ENCODE peak calls at places on chromosomes 13 and 19, in six cellular contexts. One of them, this sample, is unnamed.
A peak's percentile ranks its signal among the peaks of the same experiment; 100 is the strongest.

GRCh38 chr13:77583551-77583950 is 48.0 kb downstream of the SCEL start:
- DNase-seq in H1: no peak
- DNase-seq in fibroblast of lung: no peak
- DNase-seq in PC-3: no peak
- DNase-seq in K562: no peak
- DNase-seq in GM23338: no peak
- DNase-seq in this sample: no peak

GRCh38 chr13:77507931-77508776 is 27.4 kb upstream of the SCEL start:
- DNase-seq in GM23338: no peak
- DNase-seq in PC-3: peak; percentile 92
- DNase-seq in H1: no peak
- DNase-seq in fibroblast of lung: peak; percentile 87
- DNase-seq in K562: no peak
- DNase-seq in this sample: peak; percentile 96

GRCh38 chr13:43134896-43135295 is 111.5 kb downstream of the DNAJC15 start:
- DNase-seq in H1: no peak
- DNase-seq in fibroblast of lung: no peak
- DNase-seq in GM23338: no peak
- DNase-seq in PC-3: no peak
- DNase-seq in K562: no peak
- DNase-seq in this sample: no peak

GRCh38 chr19:2461751-2462634 is 5.2 kb upstream of the LMNB2 start:
- DNase-seq in GM23338: peak; percentile 80
- DNase-seq in K562: peak; percentile 48
- DNase-seq in H1: peak; percentile 82
- DNase-seq in PC-3: peak; percentile 81
- DNase-seq in fibroblast of lung: peak; percentile 49
- DNase-seq in this sample: no peak

GRCh38 chr13:46210362-46211083 is 1.2 kb upstream of the LRRC63 start:
- DNase-seq in fibroblast of lung: no peak
- DNase-seq in GM23338: no peak
- DNase-seq in PC-3: peak; percentile 4
- DNase-seq in K562: no peak
- DNase-seq in H1: no peak
- DNase-seq in this sample: no peak

GRCh38 chr19:3404324-3405260 is 38.2 kb downstream of the NFIC start:
- DNase-seq in PC-3: no peak
- DNase-seq in K562: no peak
- DNase-seq in GM23338: peak; percentile 56
- DNase-seq in fibroblast of lung: peak; percentile 94
- DNase-seq in H1: no peak
- DNase-seq in this sample: no peak

GRCh38 chr19:54482889-54483288 is 9.8 kb upstream of the CDC42EP5 start:
- DNase-seq in K562: no peak
- DNase-seq in PC-3: no peak
- DNase-seq in H1: no peak
- DNase-seq in fibroblast of lung: no peak
- DNase-seq in GM23338: no peak
- DNase-seq in this sample: peak; percentile 31

GRCh38 chr19:35522745-35523327 is 5.3 kb downstream of the SBSN start:
- DNase-seq in GM23338: no peak
- DNase-seq in fibroblast of lung: no peak
- DNase-seq in H1: no peak
- DNase-seq in PC-3: no peak
- DNase-seq in K562: no peak
- DNase-seq in this sample: no peak

GRCh38 chr19:35869327-35870123 is 1.2 kb downstream of the APLP1 start:
- DNase-seq in fibroblast of lung: peak; percentile 42
- DNase-seq in K562: peak; percentile 89
- DNase-seq in GM23338: peak; percentile 99
- DNase-seq in PC-3: peak; percentile 81
- DNase-seq in H1: peak; percentile 94
- DNase-seq in this sample: peak; percentile 38

GRCh38 chr13:52846567-52847321 is 1.7 kb downstream of the PCDH8 start:
- DNase-seq in K562: no peak
- DNase-seq in GM23338: peak; percentile 91
- DNase-seq in H1: peak; percentile 96
- DNase-seq in fibroblast of lung: peak; percentile 7
- DNase-seq in PC-3: no peak
- DNase-seq in this sample: no peak

GRCh38 chr19:11480081-11480926 is 542 bp downstream of the ELAVL3 start:
- DNase-seq in fibroblast of lung: no peak
- DNase-seq in PC-3: no peak
- DNase-seq in GM23338: peak; percentile 46
- DNase-seq in K562: no peak
- DNase-seq in H1: no peak
- DNase-seq in this sample: no peak

GRCh38 chr13:39602614-39603366 is at the start of gene LHFPL6:
- DNase-seq in fibroblast of lung: peak; percentile 80
- DNase-seq in K562: no peak
- DNase-seq in H1: peak; percentile 85
- DNase-seq in GM23338: peak; percentile 88
- DNase-seq in PC-3: peak; percentile 63
- DNase-seq in this sample: peak; percentile 67

GRCh38 chr13:91346848-91347211 is 657 bp upstream of the MIR17HG start:
- DNase-seq in K562: peak; percentile 77
- DNase-seq in GM23338: peak; percentile 34
- DNase-seq in PC-3: peak; percentile 13
- DNase-seq in fibroblast of lung: no peak
- DNase-seq in H1: no peak
- DNase-seq in this sample: no peak

GRCh38 chr19:1068111-1069001 is 1.4 kb downstream of the ARHGAP45 start:
- DNase-seq in GM23338: no peak
- DNase-seq in H1: peak; percentile 42
- DNase-seq in K562: no peak
- DNase-seq in PC-3: no peak
- DNase-seq in fibroblast of lung: no peak
- DNase-seq in this sample: no peak

GRCh38 chr19:2477141-2477710 is 1.3 kb downstream of the GADD45B start:
- DNase-seq in GM23338: no peak
- DNase-seq in K562: no peak
- DNase-seq in fibroblast of lung: no peak
- DNase-seq in H1: peak; percentile 63
- DNase-seq in PC-3: peak; percentile 50
- DNase-seq in this sample: peak; percentile 52

GRCh38 chr19:15015946-15016542 is 33.2 kb upstream of the CASP14 start:
- DNase-seq in K562: peak; percentile 61
- DNase-seq in H1: no peak
- DNase-seq in PC-3: peak; percentile 42
- DNase-seq in GM23338: peak; percentile 74
- DNase-seq in fibroblast of lung: no peak
- DNase-seq in this sample: peak; percentile 49

GRCh38 chr13:44368062-44368591 is 5.5 kb upstream of the SERP2 start:
- DNase-seq in H1: no peak
- DNase-seq in K562: peak; percentile 38
- DNase-seq in PC-3: no peak
- DNase-seq in GM23338: no peak
- DNase-seq in fibroblast of lung: peak; percentile 66
- DNase-seq in this sample: no peak

GRCh38 chr13:79749985-79750551 is 269.1 kb downstream of the NDFIP2 start:
- DNase-seq in H1: no peak
- DNase-seq in fibroblast of lung: peak; percentile 81
- DNase-seq in GM23338: peak; percentile 56
- DNase-seq in PC-3: peak; percentile 28
- DNase-seq in K562: no peak
- DNase-seq in this sample: peak; percentile 54

GRCh38 chr13:27379694-27380596 is 44.5 kb upstream of the GTF3A start:
- DNase-seq in PC-3: peak; percentile 76
- DNase-seq in GM23338: peak; percentile 91
- DNase-seq in H1: peak; percentile 95
- DNase-seq in K562: peak; percentile 66
- DNase-seq in fibroblast of lung: no peak
- DNase-seq in this sample: peak; percentile 55

GRCh38 chr19:37691881-37692504 is 27.6 kb downstream of the ZNF607 start:
- DNase-seq in PC-3: no peak
- DNase-seq in K562: peak; percentile 67
- DNase-seq in H1: peak; percentile 86
- DNase-seq in fibroblast of lung: peak; percentile 95
- DNase-seq in GM23338: peak; percentile 93
- DNase-seq in this sample: peak; percentile 43

GRCh38 chr13:33340631-33341030 is 55.1 kb upstream of the STARD13 start:
- DNase-seq in H1: no peak
- DNase-seq in fibroblast of lung: peak; percentile 58
- DNase-seq in GM23338: no peak
- DNase-seq in PC-3: no peak
- DNase-seq in K562: no peak
- DNase-seq in this sample: peak; percentile 40

GRCh38 chr13:57865600-57866294 is 234.2 kb downstream of the PCDH17 start:
- DNase-seq in fibroblast of lung: no peak
- DNase-seq in K562: no peak
- DNase-seq in GM23338: no peak
- DNase-seq in H1: no peak
- DNase-seq in PC-3: no peak
- DNase-seq in this sample: peak; percentile 37

GRCh38 chr19:46217476-46217875 is 12.1 kb upstream of the IGFL1 start:
- DNase-seq in fibroblast of lung: no peak
- DNase-seq in H1: no peak
- DNase-seq in GM23338: no peak
- DNase-seq in PC-3: no peak
- DNase-seq in K562: no peak
- DNase-seq in this sample: no peak

GRCh38 chr19:9917322-9917721 is 19.0 kb downstream of the OLFM2 start:
- DNase-seq in fibroblast of lung: peak; percentile 43
- DNase-seq in GM23338: peak; percentile 91
- DNase-seq in K562: peak; percentile 90
- DNase-seq in PC-3: peak; percentile 85
- DNase-seq in H1: no peak
- DNase-seq in this sample: no peak

GRCh38 chr19:48822514-48822913 is 11.7 kb upstream of the BCAT2 start:
- DNase-seq in H1: no peak
- DNase-seq in fibroblast of lung: no peak
- DNase-seq in K562: no peak
- DNase-seq in GM23338: no peak
- DNase-seq in PC-3: no peak
- DNase-seq in this sample: no peak

DNA sequence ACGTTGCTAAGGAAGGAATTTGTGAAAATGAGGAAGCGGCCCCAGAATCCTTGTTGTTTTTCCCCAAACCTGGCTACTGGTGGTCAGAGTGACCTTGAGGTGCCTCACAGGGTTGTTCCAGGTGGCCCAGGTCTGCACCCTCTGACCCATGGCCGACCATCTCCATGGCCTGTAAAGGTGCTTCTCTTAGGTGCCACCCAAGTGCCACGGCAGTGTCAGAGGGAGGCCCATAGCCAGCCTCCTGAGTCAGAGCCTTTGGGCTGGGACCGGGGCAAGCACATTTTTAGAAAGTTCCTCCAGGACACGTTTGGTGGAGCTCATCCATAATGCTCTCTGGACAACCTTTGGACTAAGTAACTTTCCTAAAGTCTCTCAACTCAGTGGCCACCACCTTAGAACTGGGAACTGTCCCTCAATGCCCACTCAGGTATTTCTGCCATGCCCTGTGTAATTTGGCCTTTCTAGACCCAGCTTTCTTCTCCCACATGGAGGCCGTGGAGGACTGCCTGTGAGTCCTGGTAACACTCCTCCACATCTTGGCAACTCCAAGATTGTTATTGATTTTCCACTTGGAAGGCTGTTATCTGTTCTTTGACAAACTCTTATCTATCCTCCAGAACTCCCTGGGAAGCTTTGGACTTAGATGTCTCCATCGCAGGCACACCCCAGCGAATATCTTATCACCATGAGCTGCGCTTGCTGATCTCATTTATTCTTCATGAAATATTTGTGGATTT is 84.1 kb upstream of the IRS2 start:
- DNase-seq in K562: no peak
- DNase-seq in fibroblast of lung: no peak
- DNase-seq in H1: no peak
- DNase-seq in PC-3: no peak
- DNase-seq in GM23338: no peak
- DNase-seq in this sample: no peak
- H3K4me3 ChIP-seq in K562: no peak overlapping the region
- H3K4me3 ChIP-seq in fibroblast of lung: peak overlapping the region; percentile 35
- H3K4me3 ChIP-seq in H1: no peak overlapping the region
- H3K4me3 ChIP-seq in PC-3: no peak overlapping the region
- H3K4me3 ChIP-seq in GM23338: no peak overlapping the region
- H3K4me3 ChIP-seq in this sample: peak overlapping the region; percentile 54

DNA sequence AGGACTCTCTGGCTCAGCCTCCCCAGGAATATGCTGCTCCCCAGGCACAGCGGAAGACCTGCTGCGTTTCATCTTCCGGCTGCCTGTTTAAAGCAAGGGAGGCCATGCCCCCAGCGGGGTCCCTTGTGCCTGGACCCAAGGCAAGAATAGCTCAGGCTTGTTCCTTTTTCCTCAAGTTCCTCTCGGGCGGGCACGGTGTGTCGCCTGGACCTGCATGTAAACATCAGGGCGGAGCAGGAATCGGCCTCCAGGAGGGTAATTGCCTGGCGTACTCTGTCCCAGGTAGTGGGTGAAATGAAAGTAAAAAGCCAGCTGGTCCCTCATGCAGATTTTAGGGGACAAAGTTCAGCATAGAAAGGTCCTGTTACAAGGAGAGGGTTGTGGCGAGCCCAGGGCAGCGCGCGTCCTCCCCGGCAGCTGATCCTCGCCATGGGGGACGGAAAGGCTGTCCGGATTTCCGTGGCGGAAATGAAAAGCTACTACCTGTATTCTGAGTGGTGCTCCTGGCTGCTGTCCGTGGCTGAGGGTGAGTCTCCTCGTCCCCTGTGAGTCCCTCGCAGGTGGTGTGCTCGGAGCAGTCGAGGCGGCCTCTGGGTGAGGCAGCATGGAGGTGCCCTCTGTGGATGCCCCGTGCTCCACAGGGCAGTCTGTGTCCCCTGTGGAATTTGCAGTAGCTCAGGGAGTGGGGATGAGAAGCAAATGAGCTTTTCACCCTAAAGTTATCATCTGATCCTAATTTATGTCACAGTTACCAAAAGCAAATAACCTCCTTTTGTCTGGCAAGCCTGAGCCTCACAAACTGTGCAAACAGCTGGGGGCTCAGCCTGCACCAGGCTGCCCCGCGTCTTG is 16.2 kb downstream of the MCF2L start:
- DNase-seq in PC-3: no peak
- DNase-seq in fibroblast of lung: no peak
- DNase-seq in H1: no peak
- DNase-seq in GM23338: no peak
- DNase-seq in K562: no peak
- DNase-seq in this sample: no peak
- H2AFZ ChIP-seq in PC-3: no peak overlapping the region
- H2AFZ ChIP-seq in fibroblast of lung: no peak overlapping the region
- H2AFZ ChIP-seq in H1: no peak overlapping the region
- H2AFZ ChIP-seq in GM23338: no peak overlapping the region
- H2AFZ ChIP-seq in K562: no peak overlapping the region
- H2AFZ ChIP-seq in this sample: no peak overlapping the region

GRCh38 chr13:75635101-75635620 is 969 bp upstream of the LMO7 start:
- DNase-seq in H1: no peak
- DNase-seq in fibroblast of lung: no peak
- DNase-seq in K562: no peak
- DNase-seq in GM23338: peak; percentile 41
- DNase-seq in PC-3: no peak
- DNase-seq in this sample: no peak
- TF ChIP-seq EZH2 in H1: no peak
- TF ChIP-seq EZH2 in fibroblast of lung: no peak
- TF ChIP-seq EZH2 in K562: no peak
- TF ChIP-seq EZH2 in GM23338: no peak
- TF ChIP-seq EZH2 in PC-3: no peak
- TF ChIP-seq EZH2 in this sample: no peak

DNA sequence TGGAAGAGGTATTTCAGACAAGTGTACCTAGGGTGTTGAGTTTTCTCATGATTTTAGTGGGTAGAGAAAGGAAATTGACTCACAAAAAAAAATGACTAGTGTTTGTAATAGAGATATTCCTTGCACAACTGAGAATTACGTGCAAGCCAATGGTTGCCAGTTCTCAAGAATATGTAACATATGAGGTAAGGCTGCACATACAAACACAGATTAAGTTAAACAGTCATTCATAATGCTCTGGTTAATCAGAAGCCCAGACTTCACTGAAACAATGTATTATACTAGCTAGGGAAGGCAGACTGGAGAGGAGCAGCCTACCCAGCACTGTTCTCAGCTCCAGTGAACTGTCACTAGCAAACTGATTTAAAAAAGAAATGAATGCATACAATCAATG is 418.3 kb downstream of the DIAPH3 start:
- DNase-seq in GM23338: no peak
- DNase-seq in K562: no peak
- DNase-seq in H1: no peak
- DNase-seq in fibroblast of lung: peak; percentile 57
- DNase-seq in PC-3: no peak
- DNase-seq in this sample: no peak
- H3K4me3 ChIP-seq in GM23338: no peak overlapping the region
- H3K4me3 ChIP-seq in K562: no peak overlapping the region
- H3K4me3 ChIP-seq in H1: no peak overlapping the region
- H3K4me3 ChIP-seq in fibroblast of lung: no peak overlapping the region
- H3K4me3 ChIP-seq in PC-3: no peak overlapping the region
- H3K4me3 ChIP-seq in this sample: no peak overlapping the region